ENCODE peak calls at places on chromosomes 2 and 18, in four cellular contexts. V is GM23248; S is psoas muscle; T is naive thymus-derived CD8-positive, alpha-beta T cell. X is an unnamed sample.

GRCh38 chr2:145304501-145304900 is 784.6 kb upstream of the ZEB2 start:
- DNase-seq in V (no peak), S (no peak), T (no peak), X (no peak)

GRCh38 chr2:234135750-234136221 is 85.3 kb downstream of the SPP2 start:
- DNase-seq in V (peak), T (peak), S (no peak), X (peak)

GRCh38 chr2:118584380-118584779 is 263.1 kb downstream of the EN1 start:
- DNase-seq in V (no peak), S (no peak), T (no peak), X (no peak)

GRCh38 chr2:55961318-55961911 is 37.8 kb upstream of the EFEMP1 start:
- DNase-seq in V (peak), S (no peak), T (no peak), X (no peak)

GRCh38 chr2:239196474-239197021 is 204.3 kb downstream of the HDAC4 start:
- DNase-seq in V (no peak), T (no peak), S (peak), X (no peak)

GRCh38 chr18:53687002-53687401 is 537.5 kb downstream of the MBD2 start:
- DNase-seq in T (no peak), V (peak), S (no peak), X (no peak)

GRCh38 chr2:227411320-227411989 is 23.7 kb upstream of the SCYGR1 start:
- DNase-seq in V (peak), S (no peak), T (no peak), X (no peak)

GRCh38 chr2:170721678-170722077 is 6.5 kb downstream of the SP5 start:
- DNase-seq in S (no peak), T (no peak), V (no peak), X (no peak)

GRCh38 chr2:85945576-85945975 is 56.8 kb upstream of the ST3GAL5 start:
- DNase-seq in T (no peak), V (no peak), S (no peak), X (no peak)